ENCODE peak calls at places on chromosomes 7 and 10, in eight cellular contexts. One of them, this sample, is unnamed.

GRCh38 chr10:54133201-54133600 is 667.8 kb downstream of the PCDH15 start:
- DNase-seq in H9: no peak
- DNase-seq in fibroblast of lung: peak; percentile 24
- DNase-seq in sigmoid colon: no peak
- DNase-seq in RWPE1: no peak
- DNase-seq in ovary: no peak
- DNase-seq in heart left ventricle: no peak
- DNase-seq in CD8-positive, alpha-beta memory T cell: no peak
- DNase-seq in this sample: no peak

GRCh38 chr10:93346060-93346459 is 136.1 kb downstream of the MYOF start:
- DNase-seq in H9: no peak
- DNase-seq in fibroblast of lung: no peak
- DNase-seq in sigmoid colon: no peak
- DNase-seq in RWPE1: no peak
- DNase-seq in ovary: no peak
- DNase-seq in heart left ventricle: no peak
- DNase-seq in CD8-positive, alpha-beta memory T cell: no peak
- DNase-seq in this sample: no peak

GRCh38 chr7:26083113-26083512 is 68.9 kb upstream of the NFE2L3 start:
- DNase-seq in H9: no peak
- DNase-seq in fibroblast of lung: no peak
- DNase-seq in sigmoid colon: no peak
- DNase-seq in RWPE1: peak; percentile 56
- DNase-seq in ovary: no peak
- DNase-seq in heart left ventricle: no peak
- DNase-seq in CD8-positive, alpha-beta memory T cell: no peak
- DNase-seq in this sample: no peak

GRCh38 chr10:117987242-117987909 is 59.4 kb downstream of the RAB11FIP2 start:
- DNase-seq in H9: no peak
- DNase-seq in fibroblast of lung: no peak
- DNase-seq in sigmoid colon: no peak
- DNase-seq in RWPE1: no peak
- DNase-seq in ovary: no peak
- DNase-seq in heart left ventricle: no peak
- DNase-seq in CD8-positive, alpha-beta memory T cell: no peak
- DNase-seq in this sample: no peak

GRCh38 chr10:89398003-89398749 is 5.8 kb downstream of the IFIT1 start:
- DNase-seq in H9: no peak
- DNase-seq in fibroblast of lung: peak; percentile 88
- DNase-seq in sigmoid colon: no peak
- DNase-seq in RWPE1: no peak
- DNase-seq in ovary: no peak
- DNase-seq in heart left ventricle: no peak
- DNase-seq in CD8-positive, alpha-beta memory T cell: no peak
- DNase-seq in this sample: no peak

GRCh38 chr10:32938554-32939061 is 19.4 kb downstream of the ITGB1 start:
- DNase-seq in H9: peak; percentile 45
- DNase-seq in fibroblast of lung: peak; percentile 49
- DNase-seq in sigmoid colon: no peak
- DNase-seq in RWPE1: no peak
- DNase-seq in ovary: no peak
- DNase-seq in heart left ventricle: peak; percentile 37
- DNase-seq in CD8-positive, alpha-beta memory T cell: no peak
- DNase-seq in this sample: no peak

GRCh38 chr7:18356195-18356645 is 139.3 kb upstream of the HDAC9 start:
- DNase-seq in H9: no peak
- DNase-seq in fibroblast of lung: peak; percentile 53
- DNase-seq in sigmoid colon: no peak
- DNase-seq in RWPE1: peak; percentile 32
- DNase-seq in ovary: no peak
- DNase-seq in heart left ventricle: no peak
- DNase-seq in CD8-positive, alpha-beta memory T cell: no peak
- DNase-seq in this sample: no peak

GRCh38 chr10:95860486-95861040 is 47.2 kb upstream of the CC2D2B start:
- DNase-seq in H9: no peak
- DNase-seq in fibroblast of lung: no peak
- DNase-seq in sigmoid colon: no peak
- DNase-seq in RWPE1: no peak
- DNase-seq in ovary: no peak
- DNase-seq in heart left ventricle: no peak
- DNase-seq in CD8-positive, alpha-beta memory T cell: no peak
- DNase-seq in this sample: no peak

GRCh38 chr10:70910486-70911350 is 22.4 kb upstream of the PCBD1 start:
- DNase-seq in H9: no peak
- DNase-seq in fibroblast of lung: no peak
- DNase-seq in sigmoid colon: no peak
- DNase-seq in RWPE1: no peak
- DNase-seq in ovary: no peak
- DNase-seq in heart left ventricle: no peak
- DNase-seq in CD8-positive, alpha-beta memory T cell: no peak
- DNase-seq in this sample: no peak

GRCh38 chr10:121084029-121084674 is 233.0 kb downstream of the WDR11 start:
- DNase-seq in H9: no peak
- DNase-seq in fibroblast of lung: no peak
- DNase-seq in sigmoid colon: no peak
- DNase-seq in RWPE1: no peak
- DNase-seq in ovary: no peak
- DNase-seq in heart left ventricle: no peak
- DNase-seq in CD8-positive, alpha-beta memory T cell: no peak
- DNase-seq in this sample: no peak

GRCh38 chr10:79248341-79248931 is 98.8 kb upstream of the PPIF start:
- DNase-seq in H9: no peak
- DNase-seq in fibroblast of lung: no peak
- DNase-seq in sigmoid colon: peak; percentile 93
- DNase-seq in RWPE1: no peak
- DNase-seq in ovary: no peak
- DNase-seq in heart left ventricle: peak; percentile 79
- DNase-seq in CD8-positive, alpha-beta memory T cell: no peak
- DNase-seq in this sample: no peak

GRCh38 chr7:78768859-78769258 is 684.6 kb downstream of the MAGI2 start:
- DNase-seq in H9: no peak
- DNase-seq in fibroblast of lung: no peak
- DNase-seq in sigmoid colon: no peak
- DNase-seq in RWPE1: no peak
- DNase-seq in ovary: no peak
- DNase-seq in heart left ventricle: no peak
- DNase-seq in CD8-positive, alpha-beta memory T cell: no peak
- DNase-seq in this sample: no peak
- H3K27ac ChIP-seq in H9: no peak overlapping the region
- H3K27ac ChIP-seq in fibroblast of lung: no peak overlapping the region
- H3K27ac ChIP-seq in sigmoid colon: no peak overlapping the region
- H3K27ac ChIP-seq in RWPE1: no peak overlapping the region
- H3K27ac ChIP-seq in ovary: no peak overlapping the region
- H3K27ac ChIP-seq in heart left ventricle: no peak overlapping the region
- H3K27ac ChIP-seq in CD8-positive, alpha-beta memory T cell: no peak overlapping the region
- H3K27ac ChIP-seq in this sample: no peak overlapping the region

GRCh38 chr10:44725404-44725803 is 185.7 kb upstream of the TMEM72 start:
- DNase-seq in H9: no peak
- DNase-seq in fibroblast of lung: peak; percentile 34
- DNase-seq in sigmoid colon: no peak
- DNase-seq in RWPE1: no peak
- DNase-seq in ovary: no peak
- DNase-seq in heart left ventricle: no peak
- DNase-seq in CD8-positive, alpha-beta memory T cell: no peak
- DNase-seq in this sample: no peak
- H3K27ac ChIP-seq in H9: no peak overlapping the region
- H3K27ac ChIP-seq in fibroblast of lung: no peak overlapping the region
- H3K27ac ChIP-seq in sigmoid colon: no peak overlapping the region
- H3K27ac ChIP-seq in RWPE1: no peak overlapping the region
- H3K27ac ChIP-seq in ovary: no peak overlapping the region
- H3K27ac ChIP-seq in heart left ventricle: no peak overlapping the region
- H3K27ac ChIP-seq in CD8-positive, alpha-beta memory T cell: no peak overlapping the region
- H3K27ac ChIP-seq in this sample: no peak overlapping the region

GRCh38 chr10:77537051-77537450 is 100.6 kb downstream of the KCNMA1 start:
- DNase-seq in H9: no peak
- DNase-seq in fibroblast of lung: no peak
- DNase-seq in sigmoid colon: no peak
- DNase-seq in RWPE1: no peak
- DNase-seq in ovary: no peak
- DNase-seq in heart left ventricle: no peak
- DNase-seq in CD8-positive, alpha-beta memory T cell: no peak
- DNase-seq in this sample: no peak

GRCh38 chr10:77541247-77541646 is 96.4 kb downstream of the KCNMA1 start:
- DNase-seq in H9: no peak
- DNase-seq in fibroblast of lung: no peak
- DNase-seq in sigmoid colon: no peak
- DNase-seq in RWPE1: no peak
- DNase-seq in ovary: no peak
- DNase-seq in heart left ventricle: no peak
- DNase-seq in CD8-positive, alpha-beta memory T cell: no peak
- DNase-seq in this sample: no peak

GRCh38 chr10:77537720-77538373 is 99.8 kb downstream of the KCNMA1 start:
- DNase-seq in H9: no peak
- DNase-seq in fibroblast of lung: peak; percentile 78
- DNase-seq in sigmoid colon: peak; percentile 80
- DNase-seq in RWPE1: no peak
- DNase-seq in ovary: no peak
- DNase-seq in heart left ventricle: no peak
- DNase-seq in CD8-positive, alpha-beta memory T cell: no peak
- DNase-seq in this sample: no peak

GRCh38 chr10:77541944-77542343 is 95.7 kb downstream of the KCNMA1 start:
- DNase-seq in H9: no peak
- DNase-seq in fibroblast of lung: no peak
- DNase-seq in sigmoid colon: no peak
- DNase-seq in RWPE1: no peak
- DNase-seq in ovary: no peak
- DNase-seq in heart left ventricle: no peak
- DNase-seq in CD8-positive, alpha-beta memory T cell: no peak
- DNase-seq in this sample: no peak

GRCh38 chr10:77539147-77539935 is 98.3 kb downstream of the KCNMA1 start:
- DNase-seq in H9: no peak
- DNase-seq in fibroblast of lung: no peak
- DNase-seq in sigmoid colon: no peak
- DNase-seq in RWPE1: peak; percentile 81
- DNase-seq in ovary: no peak
- DNase-seq in heart left ventricle: no peak
- DNase-seq in CD8-positive, alpha-beta memory T cell: no peak
- DNase-seq in this sample: no peak
- H3K27ac ChIP-seq in H9: no peak overlapping the region
- H3K27ac ChIP-seq in fibroblast of lung: no peak overlapping the region
- H3K27ac ChIP-seq in sigmoid colon: peak overlapping the region; percentile 71
- H3K27ac ChIP-seq in RWPE1: no peak overlapping the region
- H3K27ac ChIP-seq in ovary: no peak overlapping the region
- H3K27ac ChIP-seq in heart left ventricle: no peak overlapping the region
- H3K27ac ChIP-seq in CD8-positive, alpha-beta memory T cell: no peak overlapping the region
- H3K27ac ChIP-seq in this sample: no peak overlapping the region

GRCh38 chr7:27095897-27096755 is at the start of gene HOXA1:
- DNase-seq in H9: peak; percentile 89
- DNase-seq in fibroblast of lung: peak; percentile 95
- DNase-seq in sigmoid colon: peak; percentile 93
- DNase-seq in RWPE1: peak; percentile 98
- DNase-seq in ovary: peak; percentile 75
- DNase-seq in heart left ventricle: peak; percentile 79
- DNase-seq in CD8-positive, alpha-beta memory T cell: peak; percentile 75
- DNase-seq in this sample: no peak
- H3K27ac ChIP-seq in H9: no peak within 1 kb of the TSS
- H3K27ac ChIP-seq in fibroblast of lung: peak within 1 kb of the TSS; percentile 95
- H3K27ac ChIP-seq in sigmoid colon: peak within 1 kb of the TSS; percentile 99
- H3K27ac ChIP-seq in RWPE1: peak within 1 kb of the TSS; percentile 95
- H3K27ac ChIP-seq in ovary: no peak within 1 kb of the TSS
- H3K27ac ChIP-seq in heart left ventricle: peak within 1 kb of the TSS; percentile 67
- H3K27ac ChIP-seq in CD8-positive, alpha-beta memory T cell: peak within 1 kb of the TSS; percentile 38
- H3K27ac ChIP-seq in this sample: no peak within 1 kb of the TSS

GRCh38 chr7:151756866-151757265 is 120.0 kb downstream of the PRKAG2 start:
- DNase-seq in H9: no peak
- DNase-seq in fibroblast of lung: no peak
- DNase-seq in sigmoid colon: no peak
- DNase-seq in RWPE1: no peak
- DNase-seq in ovary: no peak
- DNase-seq in heart left ventricle: no peak
- DNase-seq in CD8-positive, alpha-beta memory T cell: no peak
- DNase-seq in this sample: no peak

GRCh38 chr7:151754142-151754590 is 122.7 kb downstream of the PRKAG2 start:
- DNase-seq in H9: peak; percentile 96
- DNase-seq in fibroblast of lung: peak; percentile 99
- DNase-seq in sigmoid colon: peak; percentile 91
- DNase-seq in RWPE1: peak; percentile 92
- DNase-seq in ovary: peak; percentile 81
- DNase-seq in heart left ventricle: peak; percentile 79
- DNase-seq in CD8-positive, alpha-beta memory T cell: no peak
- DNase-seq in this sample: peak; percentile 94

GRCh38 chr7:151754688-151755130 is 122.2 kb downstream of the PRKAG2 start:
- DNase-seq in H9: no peak
- DNase-seq in fibroblast of lung: no peak
- DNase-seq in sigmoid colon: no peak
- DNase-seq in RWPE1: no peak
- DNase-seq in ovary: no peak
- DNase-seq in heart left ventricle: no peak
- DNase-seq in CD8-positive, alpha-beta memory T cell: no peak
- DNase-seq in this sample: no peak

GRCh38 chr7:151756076-151756731 is 120.7 kb downstream of the PRKAG2 start:
- DNase-seq in H9: no peak
- DNase-seq in fibroblast of lung: peak; percentile 65
- DNase-seq in sigmoid colon: no peak
- DNase-seq in RWPE1: peak; percentile 46
- DNase-seq in ovary: peak; percentile 35
- DNase-seq in heart left ventricle: no peak
- DNase-seq in CD8-positive, alpha-beta memory T cell: peak; percentile 11
- DNase-seq in this sample: no peak

DNA sequence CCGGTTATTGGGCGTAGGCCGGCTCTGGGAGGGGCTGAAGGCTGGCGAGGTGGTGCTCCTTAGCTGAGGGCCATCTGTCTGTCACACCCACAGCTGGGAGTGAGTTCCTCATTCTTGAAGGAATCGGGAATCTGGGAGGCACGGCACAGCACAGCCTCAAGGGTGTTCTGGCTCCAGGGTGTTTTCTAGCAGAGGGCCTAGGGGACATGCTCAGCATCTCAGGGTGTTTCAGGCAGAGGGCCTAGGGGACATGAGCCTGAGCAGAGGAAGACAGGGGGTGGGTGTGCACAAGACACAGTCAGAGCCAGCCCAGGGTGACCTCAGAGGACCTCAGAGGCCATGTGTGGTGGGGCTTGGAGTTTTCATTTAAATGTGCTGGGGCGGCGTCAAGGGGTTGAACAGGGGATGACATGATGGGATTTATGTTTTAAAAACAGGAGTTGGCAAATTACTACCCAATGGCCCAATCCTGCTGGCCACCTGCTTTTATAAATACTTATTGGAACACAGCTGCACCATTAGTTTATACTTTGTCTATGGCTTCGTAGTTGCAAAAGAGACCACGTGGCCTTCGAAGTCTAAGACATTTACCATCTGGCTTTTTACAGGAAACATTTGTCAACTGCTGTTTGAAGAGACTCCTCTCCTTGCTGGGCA is 121.7 kb downstream of the PRKAG2 start:
- DNase-seq in H9: peak; percentile 58
- DNase-seq in fibroblast of lung: peak; percentile 97
- DNase-seq in sigmoid colon: peak; percentile 90
- DNase-seq in RWPE1: no peak
- DNase-seq in ovary: peak; percentile 59
- DNase-seq in heart left ventricle: no peak
- DNase-seq in CD8-positive, alpha-beta memory T cell: no peak
- DNase-seq in this sample: no peak
- H3K27ac ChIP-seq in H9: no peak overlapping the region
- H3K27ac ChIP-seq in fibroblast of lung: peak overlapping the region; percentile 78
- H3K27ac ChIP-seq in sigmoid colon: peak overlapping the region; percentile 86
- H3K27ac ChIP-seq in RWPE1: peak overlapping the region; percentile 86
- H3K27ac ChIP-seq in ovary: no peak overlapping the region
- H3K27ac ChIP-seq in heart left ventricle: peak overlapping the region; percentile 81
- H3K27ac ChIP-seq in CD8-positive, alpha-beta memory T cell: no peak overlapping the region
- H3K27ac ChIP-seq in this sample: no peak overlapping the region